ENCODE peak calls at places on chromosome 19, in four cellular contexts. One of them, this sample, is unnamed.

GRCh38 chr19:33868821-33869412 is 72.2 kb downstream of the KCTD15 start:
- DNase-seq in SK-N-SH: peak
- DNase-seq in GM12892: no peak
- DNase-seq in GM12891: no peak
- DNase-seq in this sample: no peak

GRCh38 chr19:13164370-13165090 is 14.3 kb downstream of the IER2 start:
- DNase-seq in SK-N-SH: peak
- DNase-seq in GM12892: no peak
- DNase-seq in GM12891: no peak
- DNase-seq in this sample: no peak

GRCh38 chr19:57099199-57099661 is 20.6 kb upstream of the USP29 start:
- DNase-seq in SK-N-SH: peak
- DNase-seq in GM12892: no peak
- DNase-seq in GM12891: peak
- DNase-seq in this sample: no peak

GRCh38 chr19:49071860-49072547 is 495 bp downstream of the KCNA7 start:
- DNase-seq in SK-N-SH: peak
- DNase-seq in GM12892: no peak
- DNase-seq in GM12891: no peak
- DNase-seq in this sample: no peak

GRCh38 chr19:27881213-27881612 is 1331.7 kb downstream of the UQCRFS1 start:
- DNase-seq in SK-N-SH: no peak
- DNase-seq in GM12892: no peak
- DNase-seq in GM12891: no peak
- DNase-seq in this sample: no peak

GRCh38 chr19:6802336-6803035 is 30.0 kb downstream of the VAV1 start:
- DNase-seq in SK-N-SH: no peak
- DNase-seq in GM12892: peak
- DNase-seq in GM12891: no peak
- DNase-seq in this sample: peak

GRCh38 chr19:17860993-17861360 is 1.3 kb downstream of the RPL18A start:
- DNase-seq in SK-N-SH: no peak
- DNase-seq in GM12892: no peak
- DNase-seq in GM12891: no peak
- DNase-seq in this sample: no peak

GRCh38 chr19:6654347-6655310 is 15.3 kb downstream of the TNFSF14 start:
- DNase-seq in SK-N-SH: no peak
- DNase-seq in GM12892: no peak
- DNase-seq in GM12891: no peak
- DNase-seq in this sample: no peak

GRCh38 chr19:51097166-51097736 is 11.0 kb downstream of the CTU1 start:
- DNase-seq in SK-N-SH: peak
- DNase-seq in GM12892: peak
- DNase-seq in GM12891: peak
- DNase-seq in this sample: no peak

GRCh38 chr19:3344608-3345598 is 21.5 kb upstream of the NFIC start:
- DNase-seq in SK-N-SH: no peak
- DNase-seq in GM12892: no peak
- DNase-seq in GM12891: no peak
- DNase-seq in this sample: no peak

GRCh38 chr19:38417544-38418506 is 8.2 kb downstream of the RASGRP4 start:
- DNase-seq in SK-N-SH: no peak
- DNase-seq in GM12892: peak
- DNase-seq in GM12891: peak
- DNase-seq in this sample: no peak

GRCh38 chr19:2305974-2306806 is 1.8 kb downstream of the LINGO3 start:
- DNase-seq in SK-N-SH: no peak
- DNase-seq in GM12892: no peak
- DNase-seq in GM12891: no peak
- DNase-seq in this sample: no peak

GRCh38 chr19:35005256-35005977 is 5.3 kb downstream of the GRAMD1A start:
- DNase-seq in SK-N-SH: no peak
- DNase-seq in GM12892: no peak
- DNase-seq in GM12891: no peak
- DNase-seq in this sample: no peak

GRCh38 chr19:53824134-53824611 is at the start of gene NLRP12:
- DNase-seq in SK-N-SH: no peak
- DNase-seq in GM12892: no peak
- DNase-seq in GM12891: no peak
- DNase-seq in this sample: no peak

DNA sequence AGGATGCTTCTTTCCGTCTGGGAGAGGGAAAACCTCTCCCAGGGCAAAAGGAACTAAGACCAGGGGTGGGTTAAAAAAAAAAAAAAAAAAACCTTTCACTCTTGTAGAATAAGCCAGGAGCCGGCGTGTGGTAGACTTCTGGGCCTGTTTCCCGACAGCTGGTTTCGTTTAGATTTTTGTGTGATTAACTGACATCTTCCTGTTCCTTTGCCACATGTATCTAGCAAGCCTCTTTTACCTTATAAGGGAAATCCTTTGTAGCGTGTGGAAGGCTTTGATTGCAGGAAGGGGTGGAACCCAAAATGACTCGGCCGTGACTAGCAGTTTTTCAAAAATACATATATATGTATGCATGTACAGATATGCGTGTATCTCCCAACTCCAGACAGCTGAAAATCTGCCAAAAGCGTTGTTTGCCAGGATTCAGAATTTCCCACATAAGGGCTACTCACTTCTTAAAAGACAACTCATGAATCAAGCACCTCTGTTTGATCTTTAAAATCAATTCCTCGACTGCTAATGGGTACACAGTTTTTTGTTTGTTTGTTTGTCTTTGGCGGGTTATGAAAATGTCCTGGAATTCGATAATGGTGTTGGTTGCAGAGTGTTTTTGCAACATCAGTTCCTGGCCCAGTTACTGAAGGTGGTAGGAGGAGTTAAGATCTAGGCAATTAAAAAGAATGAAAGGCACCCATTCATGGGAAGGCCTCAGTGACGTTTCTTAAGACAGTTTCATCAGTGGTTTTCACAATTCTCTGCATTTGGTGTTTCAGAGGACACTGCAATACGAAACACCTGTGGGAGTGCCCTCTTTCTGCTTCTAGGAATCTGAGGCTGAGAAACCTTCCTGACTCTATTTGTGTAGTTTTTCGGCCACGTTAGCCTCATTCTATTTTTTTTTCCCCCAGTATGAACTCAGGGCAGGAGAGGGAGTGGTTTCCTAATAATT is 2.7 kb downstream of the TPM4 start:
- DNase-seq in SK-N-SH: peak
- DNase-seq in GM12892: peak
- DNase-seq in GM12891: no peak
- DNase-seq in this sample: peak
- TF ChIP-seq TAF1 in SK-N-SH: no peak
- TF ChIP-seq TAF1 in GM12892: peak
- TF ChIP-seq TAF1 in GM12891: peak
- TF ChIP-seq TAF1 in this sample: peak

GRCh38 chr19:10076535-10076934 is 9.6 kb upstream of the SHFL start:
- DNase-seq in SK-N-SH: no peak
- DNase-seq in GM12892: no peak
- DNase-seq in GM12891: no peak
- DNase-seq in this sample: no peak

GRCh38 chr19:10068205-10068604 is 17.9 kb upstream of the SHFL start:
- DNase-seq in SK-N-SH: no peak
- DNase-seq in GM12892: no peak
- DNase-seq in GM12891: no peak
- DNase-seq in this sample: no peak

GRCh38 chr19:10069046-10069445 is 17.1 kb upstream of the SHFL start:
- DNase-seq in SK-N-SH: no peak
- DNase-seq in GM12892: no peak
- DNase-seq in GM12891: no peak
- DNase-seq in this sample: no peak

GRCh38 chr19:10074153-10074552 is 12.0 kb upstream of the SHFL start:
- DNase-seq in SK-N-SH: no peak
- DNase-seq in GM12892: no peak
- DNase-seq in GM12891: no peak
- DNase-seq in this sample: no peak

GRCh38 chr19:10070730-10071446 is 15.2 kb upstream of the SHFL start:
- DNase-seq in SK-N-SH: no peak
- DNase-seq in GM12892: no peak
- DNase-seq in GM12891: no peak
- DNase-seq in this sample: no peak
- TF ChIP-seq TAF1 in SK-N-SH: no peak
- TF ChIP-seq TAF1 in GM12892: no peak
- TF ChIP-seq TAF1 in GM12891: no peak
- TF ChIP-seq TAF1 in this sample: no peak

DNA sequence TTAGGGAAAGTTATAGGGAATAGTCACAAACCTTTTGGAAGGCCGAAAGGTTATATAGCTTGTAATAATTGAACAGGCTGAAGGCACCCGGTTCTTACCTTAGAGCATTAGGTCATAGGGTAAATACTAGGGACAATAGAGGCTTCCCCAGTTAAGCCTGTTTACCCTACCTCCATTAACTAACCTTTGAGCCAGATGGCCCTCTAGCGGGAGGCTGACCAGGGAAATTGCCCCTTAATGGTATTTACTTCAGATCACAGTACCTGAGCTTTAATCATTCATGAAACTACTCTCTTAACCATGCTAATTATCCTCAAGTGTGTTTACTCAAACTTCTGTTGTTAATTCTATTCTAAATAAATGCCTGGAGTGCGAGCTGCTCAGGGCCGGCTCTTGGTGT is 20.4 kb upstream of the ZNF83 start:
- DNase-seq in SK-N-SH: no peak
- DNase-seq in GM12892: no peak
- DNase-seq in GM12891: no peak
- DNase-seq in this sample: no peak
- TF ChIP-seq TAF1 in SK-N-SH: no peak
- TF ChIP-seq TAF1 in GM12892: no peak
- TF ChIP-seq TAF1 in GM12891: no peak
- TF ChIP-seq TAF1 in this sample: no peak

GRCh38 chr19:14440049-14440448 is 6.9 kb downstream of the PKN1 start:
- DNase-seq in SK-N-SH: no peak
- DNase-seq in GM12892: peak
- DNase-seq in GM12891: peak
- DNase-seq in this sample: peak
- TF ChIP-seq TAF1 in SK-N-SH: no peak
- TF ChIP-seq TAF1 in GM12892: peak
- TF ChIP-seq TAF1 in GM12891: peak
- TF ChIP-seq TAF1 in this sample: peak

DNA sequence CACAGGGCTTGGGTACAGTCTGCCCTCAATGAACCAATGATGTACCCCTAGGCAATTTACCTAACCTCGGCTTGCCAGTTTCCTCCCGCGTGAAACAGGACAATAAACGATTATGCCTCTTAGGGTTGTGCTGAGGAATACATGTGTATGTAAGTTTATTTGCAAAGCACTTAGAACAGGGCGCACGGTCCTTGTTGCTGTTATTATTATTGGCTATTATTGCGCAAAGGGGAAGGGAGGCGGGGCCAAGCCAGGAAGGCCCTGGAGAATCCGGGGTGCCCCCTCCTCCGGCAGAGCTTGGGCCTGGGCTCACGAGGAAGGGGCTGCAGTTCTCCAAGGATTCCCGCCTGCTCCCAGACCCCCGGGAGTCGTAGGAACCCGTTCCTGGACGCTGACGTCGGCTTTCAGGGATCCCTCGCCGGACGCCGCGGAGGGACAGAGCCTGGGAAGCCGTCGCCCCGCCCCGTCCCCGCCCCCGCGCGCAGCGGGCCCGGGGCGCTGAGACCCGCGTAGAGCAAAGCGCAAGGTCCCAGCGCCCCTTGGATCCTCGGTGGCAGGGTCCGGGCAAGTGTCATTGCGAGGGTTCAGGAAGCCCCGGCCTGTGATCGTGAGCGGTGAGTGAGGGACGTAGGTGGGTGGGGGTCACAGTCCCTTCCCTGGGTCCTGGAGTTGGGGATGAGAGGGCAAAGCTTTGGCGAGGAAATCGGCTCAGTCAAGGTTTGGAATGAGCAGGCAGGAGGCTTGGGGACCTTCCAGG is at the start of gene TMEM91:
- DNase-seq in SK-N-SH: peak
- DNase-seq in GM12892: no peak
- DNase-seq in GM12891: no peak
- DNase-seq in this sample: no peak
- TF ChIP-seq TAF1 in SK-N-SH: no peak
- TF ChIP-seq TAF1 in GM12892: no peak
- TF ChIP-seq TAF1 in GM12891: no peak
- TF ChIP-seq TAF1 in this sample: no peak

DNA sequence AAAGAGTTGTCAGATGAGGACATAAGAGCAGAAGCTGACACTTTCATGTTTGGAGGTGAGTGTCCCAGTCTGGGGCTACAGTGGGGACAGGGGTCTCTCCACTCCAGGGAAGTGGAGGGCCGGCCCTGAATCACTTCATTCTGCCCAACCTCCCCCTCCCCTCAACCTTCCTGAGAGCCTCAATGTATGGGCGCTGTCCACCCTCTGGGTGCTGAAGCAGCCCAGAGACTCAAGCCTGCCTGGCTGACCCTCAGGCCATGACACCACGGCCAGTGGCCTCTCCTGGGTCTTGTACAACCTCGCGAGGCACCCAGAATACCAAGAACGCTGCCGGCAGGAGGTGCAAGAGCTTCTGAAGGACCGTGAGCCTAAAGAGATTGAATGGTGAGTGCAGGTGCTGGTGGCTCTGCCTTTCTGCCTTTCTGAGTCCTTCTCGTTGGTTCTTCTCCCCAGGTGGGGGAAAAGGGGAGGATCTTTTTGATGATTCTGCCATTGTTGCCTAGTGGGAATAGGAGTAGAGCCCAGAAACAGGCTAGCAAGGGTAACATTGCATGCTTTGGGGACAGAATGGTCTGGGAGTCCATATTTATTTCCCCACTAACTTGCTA is 8.8 kb downstream of the CYP4F8 start:
- DNase-seq in SK-N-SH: no peak
- DNase-seq in GM12892: no peak
- DNase-seq in GM12891: no peak
- DNase-seq in this sample: no peak
- TF ChIP-seq TAF1 in SK-N-SH: no peak
- TF ChIP-seq TAF1 in GM12892: no peak
- TF ChIP-seq TAF1 in GM12891: no peak
- TF ChIP-seq TAF1 in this sample: no peak